ENCODE peak calls at places on chromosome 1, in five cellular contexts. U is SHP77; P is stimulated activated CD8-positive, alpha-beta memory T cell treated with anti-CD3 and anti-CD28 coated beads, Interleukin-15, amount 100 ng/mL, for 48 hours; R is fibroblast of lung; V is caudate nucleus. Z is an unnamed sample.

GRCh38 chr1:58975888-58976287 is 192.0 kb upstream of the JUN start:
- DNase-seq in U (no peak), P (no peak), R (no peak), V (no peak), Z (no peak)

GRCh38 chr1:220921498-220921897 is 42.3 kb downstream of the HLX start:
- DNase-seq in U (no peak), P (no peak), R (no peak), V (no peak), Z (no peak)

GRCh38 chr1:212613440-212614335 is 5.1 kb downstream of the ATF3 start:
- DNase-seq in U (no peak), P (no peak), R (no peak), V (no peak), Z (no peak)

GRCh38 chr1:161382214-161383019 is 14.7 kb upstream of the CFAP126 start:
- DNase-seq in U (peak; percentile 68), P (no peak), R (peak; percentile 77), V (no peak), Z (peak; percentile 77)

GRCh38 chr1:68954841-68955240 is 458.0 kb upstream of the DEPDC1 start:
- DNase-seq in U (peak; percentile 25), P (no peak), R (no peak), V (no peak), Z (peak; percentile 58)

GRCh38 chr1:245235156-245235555 is 80.4 kb downstream of the KIF26B start:
- DNase-seq in U (peak; percentile 21), P (no peak), R (no peak), V (no peak), Z (peak; percentile 53)

GRCh38 chr1:155942578-155943141 is 1.2 kb downstream of the RXFP4 start:
- DNase-seq in U (no peak), P (no peak), R (no peak), V (no peak), Z (no peak)

GRCh38 chr1:165686121-165686970 is 12.0 kb downstream of the ALDH9A1 start:
- DNase-seq in U (no peak), P (no peak), R (no peak), V (no peak), Z (no peak)

GRCh38 chr1:66478116-66478515 is 55.8 kb upstream of the SGIP1 start:
- DNase-seq in U (no peak), P (no peak), R (peak; percentile 37), V (no peak), Z (peak; percentile 90)

GRCh38 chr1:36910886-36911540 is 123.3 kb downstream of the GRIK3 start:
- DNase-seq in U (no peak), P (no peak), R (no peak), V (no peak), Z (no peak)

GRCh38 chr1:57796609-57797008 is 372.7 kb upstream of the DAB1 start:
- DNase-seq in U (no peak), P (no peak), R (peak; percentile 3), V (no peak), Z (peak; percentile 30)

GRCh38 chr1:226973898-226974543 is 33.9 kb downstream of the COQ8A start:
- DNase-seq in U (no peak), P (no peak), R (peak; percentile 37), V (no peak), Z (no peak)

GRCh38 chr1:180167721-180168467 is 13.2 kb downstream of the QSOX1 start:
- DNase-seq in U (no peak), P (no peak), R (no peak), V (no peak), Z (no peak)

GRCh38 chr1:20574686-20575543 is 14.0 kb upstream of the CDA start:
- DNase-seq in U (peak; percentile 41), P (peak; percentile 59), R (peak; percentile 76), V (no peak), Z (no peak)

GRCh38 chr1:229012823-229013222 is 258.1 kb upstream of the RAB4A start:
- DNase-seq in U (no peak), P (no peak), R (peak; percentile 22), V (no peak), Z (peak; percentile 39)

GRCh38 chr1:96144636-96145035 is 576.9 kb upstream of the PTBP2 start:
- DNase-seq in U (no peak), P (no peak), R (no peak), V (no peak), Z (no peak)

GRCh38 chr1:109298666-109299086 is 8.1 kb downstream of the MYBPHL start:
- DNase-seq in U (peak; percentile 66), P (no peak), R (no peak), V (peak; percentile 64), Z (no peak)

GRCh38 chr1:107739651-107740050 is 225.3 kb downstream of the VAV3 start:
- DNase-seq in U (no peak), P (no peak), R (no peak), V (no peak), Z (no peak)

GRCh38 chr1:230124187-230125128 is 57.4 kb downstream of the GALNT2 start:
- DNase-seq in U (no peak), P (no peak), R (peak; percentile 45), V (no peak), Z (peak; percentile 84)

GRCh38 chr1:230869499-230869898 is 1.2 kb upstream of the C1orf198 start:
- DNase-seq in U (no peak), P (no peak), R (peak; percentile 33), V (no peak), Z (peak; percentile 65)

GRCh38 chr1:10217748-10218441 is 7.5 kb downstream of the KIF1B start:
- DNase-seq in U (no peak), P (no peak), R (peak; percentile 55), V (no peak), Z (peak; percentile 36)

GRCh38 chr1:205510308-205510950 is 6.0 kb downstream of the CDK18 start:
- DNase-seq in U (no peak), P (no peak), R (no peak), V (no peak), Z (no peak)

GRCh38 chr1:91282695-91283420 is 121.8 kb downstream of the HFM1 start:
- DNase-seq in U (peak; percentile 58), P (no peak), R (peak; percentile 85), V (peak; percentile 3), Z (peak; percentile 50)

GRCh38 chr1:7294636-7295035 is 476.5 kb upstream of the VAMP3 start:
- DNase-seq in U (no peak), P (no peak), R (no peak), V (no peak), Z (no peak)

GRCh38 chr1:110687244-110687643 is 12.5 kb upstream of the KCNA3 start:
- DNase-seq in U (no peak), P (no peak), R (peak; percentile 57), V (no peak), Z (no peak)

GRCh38 chr1:181099152-181100014 is 10.9 kb downstream of the IER5 start:
- DNase-seq in U (no peak), P (no peak), R (peak; percentile 62), V (no peak), Z (peak; percentile 78)

GRCh38 chr1:205396972-205397616 is 24.8 kb downstream of the LEMD1 start:
- DNase-seq in U (peak; percentile 79), P (no peak), R (peak; percentile 49), V (no peak), Z (no peak)

GRCh38 chr1:61741682-61742619 is at the start of gene PATJ:
- DNase-seq in U (peak; percentile 75), P (peak; percentile 44), R (no peak), V (peak; percentile 47), Z (no peak)

GRCh38 chr1:56547473-56547872 is 31.9 kb downstream of the PLPP3 start:
- DNase-seq in U (no peak), P (no peak), R (no peak), V (no peak), Z (no peak)

GRCh38 chr1:214840366-214840765 is 237.4 kb downstream of the CENPF start:
- DNase-seq in U (no peak), P (no peak), R (peak; percentile 67), V (no peak), Z (peak; percentile 80)

GRCh38 chr1:84037758-84038611 is 39.1 kb upstream of the TTLL7 start:
- DNase-seq in U (no peak), P (no peak), R (no peak), V (no peak), Z (no peak)

GRCh38 chr1:228548788-228549187 is 61.6 kb downstream of the RNF187 start:
- DNase-seq in U (no peak), P (no peak), R (no peak), V (no peak), Z (no peak)

GRCh38 chr1:245585252-245585959 is 430.6 kb downstream of the KIF26B start:
- DNase-seq in U (no peak), P (no peak), R (peak; percentile 60), V (no peak), Z (peak; percentile 96)

GRCh38 chr1:19138958-19139581 is 71.0 kb downstream of the UBR4 start:
- DNase-seq in U (no peak), P (no peak), R (no peak), V (no peak), Z (no peak)

GRCh38 chr1:156806512-156807440 is 9.9 kb downstream of the SH2D2A start:
- DNase-seq in U (no peak), P (no peak), R (no peak), V (no peak), Z (no peak)

GRCh38 chr1:111190931-111191451 is 9.5 kb downstream of the DENND2D start:
- DNase-seq in U (no peak), P (no peak), R (peak; percentile 96), V (no peak), Z (peak; percentile 26)